ENCODE peak calls at places on chromosomes 1 and 21, in eight cellular contexts. M is tibial nerve, Y is uterus, R is A549, C is upper lobe of left lung, N is spleen, J is stomach, Z is H1. L is an unnamed sample.

GRCh38 chr1:245753807-245754206 is 599.0 kb downstream of the KIF26B start:
- DNase-seq in M (no peak), Z (no peak), R (no peak), J (no peak), Y (no peak), N (no peak), C (no peak), L (no peak)

GRCh38 chr1:199907361-199907760 is 120.1 kb upstream of the NR5A2 start:
- DNase-seq in J (no peak), Y (no peak), R (no peak), Z (no peak), C (no peak), M (no peak), N (no peak), L (no peak)

GRCh38 chr1:32066489-32066873 is 6.3 kb upstream of the TMEM39B start:
- DNase-seq in Y (peak; percentile 80), R (no peak), M (peak; percentile 80), C (peak; percentile 92), Z (no peak), N (no peak), J (peak; percentile 53), L (no peak)

GRCh38 chr21:42262826-42263225 is 43.9 kb downstream of the ABCG1 start:
- DNase-seq in Y (peak; percentile 65), R (peak; percentile 8), J (peak; percentile 88), Z (no peak), C (peak; percentile 89), N (no peak), M (peak; percentile 24), L (peak; percentile 80)

GRCh38 chr1:99956755-99957154 is 13.0 kb upstream of the SLC35A3 start:
- DNase-seq in Y (no peak), N (no peak), Z (no peak), R (no peak), J (no peak), C (no peak), M (no peak), L (no peak)

GRCh38 chr21:34858559-34858958 is 189.8 kb downstream of the CLIC6 start:
- DNase-seq in M (no peak), C (no peak), N (no peak), Z (no peak), Y (no peak), J (no peak), R (no peak), L (no peak)

GRCh38 chr1:210301254-210301955 is 27.3 kb upstream of the HHAT start:
- DNase-seq in C (no peak), N (no peak), J (no peak), M (no peak), Y (no peak), Z (no peak), R (no peak), L (no peak)

GRCh38 chr1:26358411-26359384 is 4.8 kb upstream of the CRYBG2 start:
- DNase-seq in N (no peak), Z (no peak), C (no peak), M (no peak), R (no peak), J (peak; percentile 70), Y (no peak), L (no peak)

DNA sequence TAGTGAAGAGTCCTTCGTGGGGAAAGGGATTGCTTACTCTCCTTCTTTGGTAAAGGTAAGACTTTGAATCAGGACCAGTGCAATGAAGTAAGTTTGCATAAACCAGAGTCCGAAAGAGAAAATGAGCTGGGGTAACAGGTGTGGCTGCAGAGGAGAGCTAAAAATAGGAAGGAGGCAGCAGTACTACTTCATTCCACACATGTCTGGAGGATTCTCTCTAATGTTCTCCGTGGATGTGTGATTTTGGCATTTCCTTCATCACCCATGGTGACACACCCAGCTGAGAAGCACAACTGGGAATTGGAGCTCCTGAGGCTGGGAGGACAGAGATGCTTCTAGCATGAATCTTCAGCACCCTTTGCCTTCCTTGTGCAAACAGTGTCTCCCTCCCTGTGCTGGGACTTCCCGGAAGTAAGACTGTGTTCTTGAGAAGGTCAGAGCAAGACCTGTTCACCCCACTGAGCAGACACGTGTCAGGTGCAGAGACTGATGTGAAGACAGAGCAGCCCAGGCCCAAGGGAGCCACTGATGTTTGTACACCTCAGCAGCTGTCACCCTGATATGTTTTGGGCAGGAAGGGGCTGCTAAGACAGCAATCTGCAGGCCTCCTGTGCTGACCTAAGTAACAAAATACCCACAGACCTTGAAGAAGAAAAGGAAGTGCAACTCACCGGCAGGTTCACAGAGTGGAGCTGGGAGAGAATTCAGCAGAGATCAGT is 13.3 kb downstream of the FCRL1 start:
- DNase-seq in Y (no peak), C (no peak), R (no peak), Z (no peak), J (no peak), N (peak; percentile 89), M (no peak), L (no peak)
- TF ChIP-seq POLR2A in Y (no peak), C (no peak), R (no peak), Z (no peak), J (no peak), N (no peak), M (no peak), L (no peak)

GRCh38 chr1:150259758-150260669 is 2.4 kb downstream of the CA14 start:
- DNase-seq in J (peak; percentile 78), M (no peak), C (peak; percentile 91), N (no peak), R (no peak), Z (peak; percentile 81), Y (peak; percentile 43), L (no peak)

GRCh38 chr1:150261367-150261766 is 3.8 kb downstream of the CA14 start:
- DNase-seq in R (no peak), Y (no peak), Z (no peak), M (no peak), C (no peak), N (no peak), J (no peak), L (no peak)

GRCh38 chr1:150259217-150259616 is 1.6 kb downstream of the CA14 start:
- DNase-seq in J (no peak), N (no peak), M (no peak), Y (no peak), C (peak; percentile 36), R (no peak), Z (no peak), L (no peak)

GRCh38 chr1:150263549-150263948 is 5.3 kb downstream of the APH1A start:
- DNase-seq in M (no peak), R (no peak), Y (no peak), Z (no peak), N (no peak), C (no peak), J (no peak), L (no peak)

DNA sequence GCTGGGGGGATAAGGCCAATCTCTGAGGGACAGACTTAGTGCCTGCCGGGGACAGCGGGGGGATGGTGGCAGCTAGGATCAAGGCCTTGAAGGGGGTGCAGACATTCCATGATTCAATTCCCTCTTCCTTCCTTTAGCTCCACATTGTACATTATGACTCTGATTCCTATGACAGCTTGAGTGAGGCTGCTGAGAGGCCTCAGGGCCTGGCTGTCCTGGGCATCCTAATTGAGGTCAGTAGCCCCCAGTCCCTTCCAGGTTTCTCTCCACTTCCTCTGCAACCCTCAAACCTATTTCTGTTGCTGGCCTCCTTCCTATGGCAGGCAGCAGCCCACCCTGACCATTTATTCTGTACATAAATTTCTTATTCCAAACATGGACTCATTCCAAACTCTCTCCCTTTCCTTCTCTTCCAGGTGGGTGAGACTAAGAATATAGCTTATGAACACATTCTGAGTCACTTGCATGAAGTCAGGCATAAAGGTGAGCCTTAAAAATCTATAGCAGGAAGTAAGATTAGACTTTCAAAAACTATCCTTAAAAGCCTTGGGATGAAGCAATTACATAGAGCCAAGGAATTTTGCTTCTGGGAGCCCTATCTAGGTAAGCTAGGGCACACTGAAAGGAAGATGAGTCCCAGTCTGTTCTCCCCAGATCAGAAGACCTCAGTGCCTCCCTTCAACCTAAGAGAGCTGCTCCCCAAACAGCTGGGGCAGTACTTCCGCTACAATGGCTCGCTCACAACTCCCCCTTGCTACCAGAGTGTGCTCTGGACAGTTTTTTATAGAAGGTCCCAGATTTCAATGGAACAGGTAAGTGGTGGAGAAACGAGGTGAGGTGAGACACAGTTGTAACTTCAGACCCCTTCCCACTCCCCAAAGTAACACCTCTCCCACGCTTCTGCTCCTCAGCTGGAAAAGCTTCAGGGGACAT is 5.1 kb downstream of the CA14 start:
- DNase-seq in M (no peak), Y (no peak), N (no peak), J (no peak), R (no peak), Z (no peak), C (no peak), L (no peak)
- TF ChIP-seq POLR2A in M (no peak), Y (no peak), N (no peak), J (no peak), R (no peak), Z (no peak), C (no peak), L (no peak)

GRCh38 chr1:247407180-247407616 is 8.8 kb upstream of the NLRP3 start:
- DNase-seq in M (no peak), C (peak; percentile 81), Y (no peak), Z (no peak), R (no peak), N (peak; percentile 86), J (peak; percentile 36), L (no peak)
- TF ChIP-seq POLR2A in M (no peak), C (no peak), Y (no peak), Z (no peak), R (no peak), N (no peak), J (no peak), L (no peak)

GRCh38 chr1:24744911-24745710 is at the start of gene CLIC4:
- DNase-seq in Y (peak; percentile 100), J (peak; percentile 100), Z (peak; percentile 100), C (peak; percentile 100), R (peak; percentile 75), M (peak; percentile 99), N (peak; percentile 100), L (peak; percentile 79)

GRCh38 chr1:24742090-24742938 is 2.9 kb upstream of the CLIC4 start:
- DNase-seq in Z (no peak), R (no peak), N (peak; percentile 27), C (no peak), J (peak; percentile 23), M (no peak), Y (no peak), L (peak; percentile 33)

GRCh38 chr1:24745711-24746582 is 700 bp downstream of the CLIC4 start:
- DNase-seq in Y (peak; percentile 84), Z (no peak), R (no peak), M (peak; percentile 84), N (peak; percentile 64), J (peak; percentile 62), C (peak; percentile 62), L (no peak)

GRCh38 chr1:24739241-24739640 is 6.0 kb upstream of the CLIC4 start:
- DNase-seq in Y (no peak), M (no peak), J (no peak), N (peak; percentile 15), C (no peak), Z (no peak), R (no peak), L (no peak)

DNA sequence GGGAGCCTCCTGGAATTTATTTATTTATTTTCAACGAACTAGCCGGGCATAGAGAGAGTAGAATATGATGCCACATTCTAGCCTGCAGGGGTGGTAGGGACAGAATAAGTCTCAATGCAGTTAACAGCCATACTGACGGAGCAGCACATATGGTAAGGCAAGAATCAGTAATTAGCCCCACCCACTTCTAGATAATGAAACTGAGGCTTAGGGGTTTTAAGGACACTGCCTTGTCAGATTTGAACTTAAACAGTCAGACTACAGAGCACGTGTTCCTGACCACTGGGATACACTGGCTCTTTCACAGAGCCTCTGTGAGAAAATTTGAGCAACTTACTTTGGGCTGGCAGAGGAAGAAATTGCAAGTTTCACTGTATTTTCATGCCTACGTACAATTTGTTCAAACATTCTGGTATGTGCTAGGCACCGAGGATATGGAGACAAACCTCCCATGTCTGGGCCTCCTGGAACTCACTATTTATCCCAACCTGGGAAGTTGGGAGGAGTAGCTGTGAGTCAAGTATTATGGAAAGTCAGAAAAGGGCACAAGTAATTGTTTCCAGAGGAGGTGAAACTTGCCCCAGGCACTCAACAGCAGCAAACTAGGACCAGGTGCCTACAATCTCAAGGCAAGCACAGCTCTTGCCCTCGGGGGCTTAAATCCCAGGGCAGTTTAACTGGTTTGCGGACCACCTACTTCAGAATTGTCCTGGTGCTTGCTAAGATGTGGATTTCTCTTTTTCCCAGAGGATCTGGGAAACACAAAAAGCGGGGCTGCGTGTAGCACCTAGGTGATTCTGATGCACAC is 1.6 kb upstream of the CLIC4 start:
- DNase-seq in C (no peak), Z (no peak), Y (no peak), M (no peak), R (no peak), N (no peak), J (peak; percentile 20), L (no peak)
- TF ChIP-seq POLR2A in C (no peak), Z (no peak), Y (no peak), M (no peak), R (no peak), N (no peak), J (no peak), L (no peak)